ENCODE peak calls at places on chromosome 20, in ten cellular contexts. N is tibial nerve, U is ovary, Z is IMR-90, X is uterus, T is right lobe of liver, G is A549, P is H1, M is breast epithelium, D is heart left ventricle. V is an unnamed sample.

GRCh38 chr20:41365785-41366545 is 653 bp downstream of the EMILIN3 start:
- DNase-seq in Z (no peak), N (no peak), P (peak), X (no peak), D (peak), G (no peak), T (no peak), U (peak), M (no peak), V (no peak)

GRCh38 chr20:63639093-63639860 is 12.4 kb upstream of the GMEB2 start:
- DNase-seq in D (peak), P (no peak), Z (no peak), M (no peak), G (no peak), T (no peak), N (no peak), U (no peak), X (no peak), V (no peak)

GRCh38 chr20:21684671-21685070 is 20.8 kb upstream of the PAX1 start:
- DNase-seq in T (no peak), M (no peak), U (no peak), D (no peak), N (no peak), G (no peak), X (no peak), Z (no peak), P (no peak), V (no peak)

GRCh38 chr20:60233006-60233405 is 274.8 kb downstream of the CDH26 start:
- DNase-seq in U (no peak), N (no peak), D (no peak), G (no peak), P (peak), Z (no peak), T (no peak), M (no peak), X (no peak), V (no peak)

GRCh38 chr20:41308290-41308691 is 9.2 kb downstream of the ZHX3 start:
- DNase-seq in M (no peak), X (no peak), N (no peak), T (no peak), D (no peak), G (no peak), P (no peak), U (no peak), Z (peak), V (no peak)

GRCh38 chr20:17631576-17632319 is 50.3 kb downstream of the RRBP1 start:
- DNase-seq in X (no peak), D (no peak), U (no peak), G (no peak), T (no peak), Z (no peak), M (no peak), N (no peak), P (no peak), V (no peak)

GRCh38 chr20:19626896-19627295 is 131.2 kb upstream of the RIN2 start:
- DNase-seq in T (no peak), P (no peak), Z (peak), M (no peak), G (no peak), X (no peak), U (no peak), N (no peak), D (no peak), V (no peak)

GRCh38 chr20:19449051-19449450 is 236.6 kb downstream of the SLC24A3 start:
- DNase-seq in M (no peak), Z (no peak), G (no peak), P (no peak), X (peak), D (no peak), U (peak), N (no peak), T (no peak), V (no peak)

GRCh38 chr20:53918949-53919361 is 151.4 kb downstream of the BCAS1 start:
- DNase-seq in G (no peak), P (peak), U (no peak), Z (no peak), M (no peak), T (peak), D (no peak), X (no peak), N (no peak), V (no peak)

GRCh38 chr20:59723108-59723500 is 118.8 kb downstream of the PHACTR3 start:
- DNase-seq in M (no peak), N (peak), P (no peak), Z (no peak), D (no peak), X (no peak), T (no peak), G (no peak), U (no peak), V (peak)

GRCh38 chr20:10558635-10559187 is 115.1 kb downstream of the JAG1 start:
- DNase-seq in X (no peak), P (no peak), M (no peak), U (no peak), T (no peak), G (peak), N (no peak), D (no peak), Z (peak), V (no peak)

GRCh38 chr20:4836935-4837334 is 115.2 kb downstream of the PRND start:
- DNase-seq in D (no peak), T (peak), Z (no peak), U (peak), G (no peak), P (no peak), X (peak), M (no peak), N (no peak), V (peak)

GRCh38 chr20:4161447-4162251 is 146.3 kb upstream of the RNF24 start:
- DNase-seq in X (no peak), U (no peak), D (no peak), M (peak), T (no peak), G (no peak), Z (no peak), N (no peak), P (no peak), V (no peak)

GRCh38 chr20:52082612-52083011 is 109.0 kb downstream of the ZFP64 start:
- DNase-seq in P (no peak), T (no peak), G (no peak), M (no peak), D (no peak), U (no peak), Z (no peak), N (no peak), X (no peak), V (no peak)

GRCh38 chr20:19074828-19075516 is 137.5 kb upstream of the SLC24A3 start:
- DNase-seq in N (no peak), X (no peak), P (peak), Z (no peak), G (no peak), M (peak), D (no peak), T (peak), U (no peak), V (peak)

GRCh38 chr20:49097159-49097558 is 51.0 kb downstream of the CSE1L start:
- DNase-seq in D (no peak), Z (no peak), G (no peak), P (no peak), N (no peak), U (no peak), T (no peak), M (no peak), X (no peak), V (no peak)

GRCh38 chr20:47389867-47390347 is 33.4 kb upstream of the ZMYND8 start:
- DNase-seq in U (no peak), M (no peak), D (no peak), Z (peak), P (no peak), N (no peak), X (no peak), T (no peak), G (peak), V (no peak)

GRCh38 chr20:32007787-32008616 is 2.2 kb upstream of the CCM2L start:
- DNase-seq in X (peak), M (no peak), T (peak), N (no peak), P (peak), D (peak), Z (no peak), U (no peak), G (no peak), V (no peak)

GRCh38 chr20:52923123-52923543 is 49.0 kb upstream of the TSHZ2 start:
- DNase-seq in Z (peak), M (no peak), D (no peak), U (no peak), G (no peak), P (no peak), T (no peak), N (no peak), X (no peak), V (no peak)

GRCh38 chr20:48767269-48767960 is 60.4 kb downstream of the PREX1 start:
- DNase-seq in M (no peak), Z (no peak), G (no peak), X (no peak), D (no peak), P (no peak), N (no peak), T (no peak), U (no peak), V (no peak)

GRCh38 chr20:20450461-20451027 is 82.6 kb downstream of the INSM1 start:
- DNase-seq in X (no peak), Z (no peak), T (peak), U (no peak), D (peak), M (no peak), N (no peak), G (no peak), P (no peak), V (no peak)

GRCh38 chr20:19786311-19786710 is 28.3 kb downstream of the RIN2 start:
- DNase-seq in G (no peak), X (no peak), T (no peak), Z (peak), N (peak), U (no peak), M (no peak), P (no peak), D (peak), V (no peak)

GRCh38 chr20:4949833-4950178 is 51.5 kb downstream of the SLC23A2 start:
- DNase-seq in X (no peak), Z (peak), G (peak), U (no peak), M (no peak), D (no peak), T (no peak), N (peak), P (no peak), V (no peak)

GRCh38 chr20:7608246-7608645 is 332.0 kb downstream of the HAO1 start:
- DNase-seq in U (no peak), D (no peak), Z (no peak), M (no peak), N (no peak), G (no peak), T (no peak), P (no peak), X (no peak), V (no peak)

GRCh38 chr20:15487682-15488081 is 1085.6 kb downstream of the KIF16B start:
- DNase-seq in T (no peak), X (no peak), N (no peak), M (no peak), D (no peak), Z (no peak), U (no peak), G (no peak), P (no peak), V (peak)

GRCh38 chr20:35715611-35716010 is 16.4 kb downstream of the ROMO1 start:
- DNase-seq in U (no peak), D (no peak), X (no peak), Z (no peak), P (peak), M (no peak), N (no peak), G (no peak), T (no peak), V (no peak)

GRCh38 chr20:20894280-20894679 is 181.8 kb upstream of the RALGAPA2 start:
- DNase-seq in D (no peak), X (no peak), Z (no peak), U (no peak), T (no peak), N (no peak), M (no peak), G (peak), P (no peak), V (no peak)

GRCh38 chr20:63696311-63696627 is 183 bp upstream of the TNFRSF6B start:
- DNase-seq in Z (no peak), P (no peak), N (no peak), G (no peak), U (peak), X (no peak), T (peak), M (no peak), D (no peak), V (no peak)

GRCh38 chr20:13995841-13996240 is 525 bp downstream of the MACROD2 start:
- DNase-seq in N (no peak), X (peak), T (peak), G (peak), M (no peak), Z (no peak), D (peak), U (peak), P (peak), V (no peak)

GRCh38 chr20:53186630-53187029 is 214.5 kb downstream of the TSHZ2 start:
- DNase-seq in D (no peak), M (no peak), G (no peak), P (no peak), Z (no peak), N (no peak), T (no peak), U (no peak), X (no peak), V (no peak)

GRCh38 chr20:55581519-55581918 is 423.8 kb downstream of the CBLN4 start:
- DNase-seq in N (no peak), D (no peak), Z (no peak), T (peak), X (no peak), U (no peak), M (no peak), P (no peak), G (no peak), V (no peak)

DNA sequence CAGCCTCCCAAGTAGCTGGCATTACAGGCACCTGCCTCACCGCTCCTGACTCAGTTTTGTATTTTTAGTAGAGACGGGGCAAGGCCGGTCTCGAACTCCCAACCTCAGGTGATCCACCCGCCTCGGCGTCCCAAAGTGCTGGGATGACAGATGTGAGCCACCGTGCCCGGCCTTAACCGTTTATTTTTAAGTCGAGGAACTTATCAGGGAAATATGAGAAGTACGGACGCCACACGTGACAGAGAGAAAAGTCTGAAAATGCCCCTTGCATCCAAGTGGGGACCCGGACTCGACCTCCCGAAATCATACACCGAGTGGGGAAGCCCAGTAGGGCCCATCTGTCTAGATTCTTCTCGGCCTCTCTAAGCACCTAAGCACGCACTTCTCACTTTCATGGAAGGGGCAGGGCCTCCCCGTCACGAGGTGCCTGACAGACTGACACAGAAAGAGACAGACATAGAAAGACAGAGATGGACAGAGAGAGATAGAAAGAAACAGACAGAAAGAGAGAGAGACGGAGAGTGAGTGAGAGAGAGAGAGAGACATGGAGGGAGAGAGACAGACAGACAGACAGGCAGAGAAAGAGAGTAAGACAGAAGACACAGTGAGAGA is 756.5 kb upstream of the DEFB115 start:
- DNase-seq in M (no peak), U (no peak), Z (no peak), G (no peak), X (no peak), D (no peak), T (no peak), P (peak), N (no peak), V (no peak)
- TF ChIP-seq POLR2A in M (no peak), U (no peak), Z (no peak), G (no peak), X (no peak), D (no peak), T (no peak), P (no peak), N (no peak), V (no peak)

DNA sequence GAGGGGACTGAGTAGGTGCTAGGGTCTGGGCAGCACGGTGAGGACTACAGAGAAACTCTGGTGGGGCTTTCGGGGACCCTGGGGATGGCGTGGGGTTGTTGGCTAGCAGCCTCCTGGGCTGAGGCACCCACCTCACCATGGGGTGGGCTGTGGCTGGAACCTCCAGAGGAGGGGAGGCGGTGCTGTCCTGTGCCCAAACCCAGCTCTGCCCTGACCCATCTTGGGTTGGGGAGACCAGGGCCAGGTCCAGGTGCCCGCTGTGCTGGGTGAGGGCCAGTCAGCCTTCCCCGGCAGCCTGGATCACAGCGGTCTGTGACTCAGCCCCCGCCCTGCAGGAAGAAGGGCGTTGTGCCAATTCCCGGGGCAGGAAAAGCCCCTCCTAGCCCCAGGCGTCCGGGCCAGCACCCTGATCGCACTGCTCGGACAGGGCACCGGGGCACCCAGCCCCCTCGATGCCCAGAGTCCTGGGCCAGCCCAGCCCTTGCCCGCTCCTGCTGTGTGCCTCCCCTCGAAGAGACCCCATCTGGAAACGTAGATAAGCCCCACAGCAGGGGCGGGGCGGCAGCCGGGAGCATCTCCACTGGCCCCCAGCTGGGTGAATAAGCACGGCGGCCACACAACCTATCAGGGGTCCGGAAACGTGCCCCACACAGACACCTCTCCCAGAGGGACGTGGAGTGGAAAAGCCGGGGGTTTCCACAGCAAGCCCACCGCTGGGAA is 10.0 kb downstream of the LAMA5 start:
- DNase-seq in P (no peak), N (no peak), M (no peak), D (peak), X (peak), U (peak), G (peak), T (peak), Z (peak), V (no peak)
- TF ChIP-seq POLR2A in P (no peak), N (no peak), M (no peak), D (peak), X (peak), U (no peak), G (peak), T (no peak), Z (no peak), V (no peak)

GRCh38 chr20:44521484-44522481 is at the start of gene SERINC3:
- DNase-seq in D (peak), T (peak), Z (peak), N (peak), U (peak), X (peak), P (peak), G (peak), M (peak), V (peak)
- TF ChIP-seq POLR2A in D (peak), T (peak), Z (peak), N (peak), U (peak), X (peak), P (no peak), G (peak), M (peak), V (peak)

GRCh38 chr20:1327241-1327653 is 1.7 kb downstream of the SDCBP2 start:
- DNase-seq in Z (peak), U (peak), P (peak), D (peak), N (no peak), X (peak), G (no peak), M (no peak), T (peak), V (peak)
- TF ChIP-seq POLR2A in Z (no peak), U (peak), P (no peak), D (no peak), N (no peak), X (peak), G (no peak), M (no peak), T (no peak), V (no peak)

GRCh38 chr20:45362804-45363610 is at the start of gene SYS1:
- DNase-seq in P (peak), G (peak), Z (peak), D (peak), N (peak), T (peak), M (peak), U (peak), X (peak), V (no peak)
- TF ChIP-seq POLR2A in P (no peak), G (peak), Z (peak), D (peak), N (peak), T (peak), M (peak), U (peak), X (peak), V (peak)

DNA sequence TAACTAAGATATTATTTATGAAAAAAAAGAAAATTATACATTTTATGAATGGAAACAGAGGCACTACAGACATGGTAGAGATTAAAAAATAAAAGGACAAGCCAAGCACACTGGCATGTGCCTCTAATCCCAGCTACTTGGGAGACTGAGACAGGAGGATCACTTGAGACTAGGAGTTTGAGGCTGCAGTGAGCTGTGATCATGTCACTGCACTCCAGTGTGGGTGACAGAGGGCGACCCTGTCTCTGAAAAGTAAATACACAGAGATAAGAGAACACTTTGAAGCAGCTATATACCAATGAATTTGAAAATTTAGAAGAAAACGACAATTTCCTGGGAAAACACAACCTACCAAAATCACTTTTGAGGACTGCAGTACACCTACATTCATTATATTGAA is 47.4 kb upstream of the TFAP2C start:
- DNase-seq in N (no peak), U (no peak), Z (no peak), P (no peak), X (no peak), D (no peak), T (no peak), G (no peak), M (no peak), V (no peak)
- TF ChIP-seq POLR2A in N (no peak), U (no peak), Z (no peak), P (no peak), X (no peak), D (no peak), T (no peak), G (no peak), M (no peak), V (no peak)

GRCh38 chr20:38138086-38138777 is 26.8 kb downstream of the TGM2 start:
- DNase-seq in P (no peak), G (no peak), Z (no peak), D (no peak), N (no peak), U (no peak), X (no peak), M (no peak), T (peak), V (no peak)
- TF ChIP-seq POLR2A in P (no peak), G (no peak), Z (no peak), D (no peak), N (no peak), U (no peak), X (no peak), M (no peak), T (peak), V (no peak)

GRCh38 chr20:46117704-46118467 is at the start of gene CD40:
- DNase-seq in G (peak), X (peak), U (peak), Z (peak), P (peak), D (peak), T (peak), N (peak), M (peak), V (peak)
- TF ChIP-seq POLR2A in G (peak), X (peak), U (peak), Z (no peak), P (no peak), D (peak), T (peak), N (peak), M (no peak), V (peak)

GRCh38 chr20:50730765-50731054 is 670 bp upstream of the PARD6B start:
- DNase-seq in Z (no peak), N (no peak), M (no peak), D (no peak), T (no peak), G (no peak), P (no peak), X (no peak), U (no peak), V (no peak)
- TF ChIP-seq POLR2A in Z (no peak), N (no peak), M (peak), D (no peak), T (no peak), G (peak), P (no peak), X (no peak), U (no peak), V (no peak)

V was measured in vagina.